ENCODE peak calls at places on chromosome 4, in four cellular contexts. S is right lobe of liver, P is IMR-90, Y is vagina. K is an unnamed sample. For H3K4me1, the result is how much of the 10 kb centered on the place peaks cover.

GRCh38 chr4:181418491-181418890 is 824.7 kb upstream of the TENM3 start:
- DNase-seq in S (no peak), P (no peak), Y (no peak), K (no peak)

GRCh38 chr4:17780461-17781071 is 855 bp downstream of the FAM184B start:
- DNase-seq in S (no peak), P (peak), Y (no peak), K (no peak)

GRCh38 chr4:105474110-105474518 is 252 bp upstream of the PPA2 start:
- DNase-seq in S (peak), P (peak), Y (peak), K (no peak)

GRCh38 chr4:41638806-41639205 is 100.8 kb downstream of the LIMCH1 start:
- DNase-seq in S (no peak), P (no peak), Y (no peak), K (no peak)

GRCh38 chr4:31539279-31540074 is 819.3 kb downstream of the PCDH7 start:
- DNase-seq in S (no peak), P (no peak), Y (no peak), K (no peak)

GRCh38 chr4:143381171-143382118 is 44.8 kb downstream of the GAB1 start:
- DNase-seq in S (no peak), P (peak), Y (no peak), K (no peak)

GRCh38 chr4:92387459-92388069 is 83.8 kb downstream of the GRID2 start:
- DNase-seq in S (no peak), P (peak), Y (no peak), K (no peak)

GRCh38 chr4:8307126-8307525 is 37.6 kb downstream of the HTRA3 start:
- DNase-seq in S (peak), P (no peak), Y (no peak), K (no peak)

GRCh38 chr4:181528570-181529184 is 714.5 kb upstream of the TENM3 start:
- DNase-seq in S (peak), P (peak), Y (no peak), K (no peak)

GRCh38 chr4:2696423-2696822 is 59.7 kb downstream of the TNIP2 start:
- DNase-seq in S (no peak), P (no peak), Y (no peak), K (peak)

DNA sequence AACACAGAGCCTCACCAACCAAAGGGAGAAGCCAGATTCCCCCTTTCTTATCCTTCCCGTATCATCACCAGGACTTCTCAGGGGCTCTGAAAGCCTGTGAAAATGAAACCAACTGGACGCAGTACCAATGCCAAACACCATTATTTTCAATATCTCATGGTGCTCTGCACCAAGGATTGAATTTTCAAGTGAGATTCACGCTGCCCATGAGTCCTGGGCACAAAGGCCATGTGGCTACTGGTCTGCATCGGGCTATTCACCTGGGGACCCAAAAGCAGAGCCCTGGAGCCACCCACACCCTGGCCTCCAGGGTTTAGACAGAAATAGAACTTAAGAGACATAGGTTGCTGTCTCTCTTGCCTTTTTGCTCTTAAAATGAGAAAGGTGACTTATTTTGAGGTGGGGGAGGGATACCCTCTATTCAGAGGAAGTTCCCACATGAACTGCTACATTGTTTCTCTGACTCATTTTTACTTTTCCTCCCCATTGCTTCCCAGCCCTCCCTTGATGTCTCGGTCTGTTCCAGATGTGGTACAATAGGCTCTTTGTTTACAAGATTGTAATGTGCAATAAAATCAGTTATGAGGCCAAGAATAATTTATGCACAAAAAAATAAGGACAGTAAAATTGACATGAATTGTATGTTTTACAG is 55.4 kb downstream of the MAML3 start:
- DNase-seq in S (no peak), P (peak), Y (no peak), K (no peak)
- H3K4me1 ChIP-seq in S (under half), P (under half), Y (half or more), K (half or more)

DNA sequence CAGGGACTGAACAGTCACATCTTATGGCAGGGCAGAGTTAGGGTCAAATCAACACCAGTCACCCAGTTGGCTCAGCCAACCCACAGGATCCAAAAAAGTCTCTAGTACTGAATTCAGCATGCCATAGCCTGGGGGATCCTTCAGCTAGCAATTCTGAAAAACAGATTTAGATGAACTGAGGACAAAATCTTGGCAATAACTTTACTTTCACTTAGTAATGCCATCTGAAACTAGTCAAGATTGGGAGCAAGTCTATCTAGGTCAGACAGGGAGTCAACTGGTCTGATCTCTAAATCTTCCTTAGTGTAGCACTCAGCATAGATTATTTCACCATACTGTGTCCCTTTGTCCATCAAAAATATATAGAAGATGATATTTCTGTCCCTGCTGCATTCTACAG is 76.0 kb downstream of the HHIP start:
- DNase-seq in S (no peak), P (no peak), Y (no peak), K (no peak)
- TF ChIP-seq POLR2A in S (no peak), P (no peak), Y (no peak), K (no peak)

GRCh38 chr4:168679397-168680176 is 182.7 kb downstream of the PALLD start:
- DNase-seq in S (no peak), P (peak), Y (no peak), K (no peak)
- H3K27ac ChIP-seq in S (no peak), P (no peak), Y (no peak), K (no peak)

DNA sequence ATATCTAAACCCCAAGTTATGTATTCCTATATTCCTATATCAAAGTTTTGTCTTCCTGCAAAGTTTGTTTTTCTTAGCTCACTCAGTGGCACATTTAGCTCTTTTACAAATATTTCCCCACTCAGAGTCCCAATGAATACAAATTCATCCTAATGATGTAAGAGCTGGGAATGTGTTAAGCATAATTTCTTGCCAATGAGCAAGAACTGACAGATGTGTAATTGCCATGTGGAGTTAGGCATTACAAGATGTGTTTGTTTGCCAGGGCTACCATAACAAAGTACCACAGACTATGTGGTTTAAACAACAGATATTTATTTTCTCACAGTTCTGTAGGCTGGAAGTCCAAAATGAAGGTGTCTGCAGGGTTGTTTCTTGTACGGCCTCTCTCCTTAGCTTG is 302.1 kb downstream of the KCTD8 start:
- DNase-seq in S (no peak), P (no peak), Y (no peak), K (no peak)
- H3K4me1 ChIP-seq in S (under half), P (under half), Y (under half), K (under half)

GRCh38 chr4:56550642-56551041 is 45.1 kb downstream of the ARL9 start:
- DNase-seq in S (no peak), P (no peak), Y (no peak), K (no peak)

DNA sequence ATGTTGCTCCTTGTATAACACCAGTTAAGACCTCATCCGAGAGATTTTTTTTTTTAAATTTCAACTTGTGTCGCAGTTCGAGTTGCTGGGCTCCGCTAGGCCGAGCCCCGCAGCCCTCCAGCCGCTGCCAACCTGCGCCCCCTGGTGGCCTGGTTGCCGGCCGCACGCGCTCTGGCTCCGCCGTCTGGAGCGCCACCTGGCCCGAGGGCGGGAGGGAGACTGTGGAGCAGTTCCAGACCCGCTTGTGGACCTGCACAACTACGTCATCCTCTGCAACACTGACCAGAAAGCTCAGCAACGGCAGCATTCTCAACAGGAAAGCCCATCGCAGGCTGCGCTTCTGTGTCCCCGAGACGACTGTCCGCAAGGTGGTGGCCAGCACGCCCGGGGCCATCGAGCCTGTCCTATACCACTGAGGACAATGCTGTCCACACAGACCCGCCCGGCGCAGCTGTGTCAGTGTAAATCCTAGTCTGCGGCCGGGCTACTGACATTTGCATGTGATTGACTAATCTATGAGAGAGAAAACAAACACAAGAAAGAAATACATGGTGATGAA is 39.1 kb downstream of the ARL9 start:
- DNase-seq in S (peak), P (peak), Y (peak), K (peak)
- TF ChIP-seq POLR2A in S (no peak), P (no peak), Y (no peak), K (no peak)

GRCh38 chr4:147853706-147854105 is 121.8 kb downstream of the ARHGAP10 start:
- DNase-seq in S (no peak), P (peak), Y (no peak), K (no peak)

GRCh38 chr4:147851135-147851534 is 119.2 kb downstream of the ARHGAP10 start:
- DNase-seq in S (no peak), P (no peak), Y (no peak), K (no peak)

GRCh38 chr4:147855670-147856069 is 123.8 kb downstream of the ARHGAP10 start:
- DNase-seq in S (no peak), P (no peak), Y (no peak), K (no peak)

GRCh38 chr4:147848634-147849033 is 116.7 kb downstream of the ARHGAP10 start:
- DNase-seq in S (no peak), P (no peak), Y (no peak), K (no peak)

DNA sequence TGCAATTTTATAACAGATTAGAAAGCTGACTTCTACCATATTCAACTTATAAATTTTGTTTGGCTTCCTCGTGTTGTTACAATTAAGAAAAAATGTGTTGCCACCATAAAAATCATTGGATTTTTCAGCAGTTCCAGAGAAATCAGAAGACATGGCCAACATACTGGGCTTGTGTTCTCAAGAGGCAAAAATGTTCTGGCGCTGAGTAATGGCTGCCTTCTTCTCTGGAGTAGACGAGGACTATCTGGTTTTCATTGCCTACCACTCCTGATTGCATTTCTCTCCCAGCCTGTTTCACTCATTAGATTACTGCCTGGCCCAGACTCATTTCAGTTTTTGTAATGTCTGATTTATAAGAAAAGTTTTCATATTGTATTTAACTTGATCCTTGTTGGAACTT is 122.3 kb downstream of the ARHGAP10 start:
- DNase-seq in S (no peak), P (no peak), Y (no peak), K (no peak)
- H3K27ac ChIP-seq in S (no peak), P (no peak), Y (peak), K (peak)

GRCh38 chr4:153532636-153533035 is 66.5 kb downstream of the TMEM131L start:
- DNase-seq in S (no peak), P (no peak), Y (no peak), K (no peak)

GRCh38 chr4:153530284-153530995 is 64.3 kb downstream of the TMEM131L start:
- DNase-seq in S (no peak), P (no peak), Y (no peak), K (no peak)

GRCh38 chr4:153529646-153530045 is 63.5 kb downstream of the TMEM131L start:
- DNase-seq in S (no peak), P (peak), Y (no peak), K (no peak)

GRCh38 chr4:153532227-153532626 is 66.1 kb downstream of the TMEM131L start:
- DNase-seq in S (no peak), P (no peak), Y (no peak), K (no peak)

GRCh38 chr4:153530996-153531375 is 64.8 kb downstream of the TMEM131L start:
- DNase-seq in S (no peak), P (no peak), Y (no peak), K (no peak)
- H3K4me1 ChIP-seq in S (half or more), P (under half), Y (under half), K (half or more)

GRCh38 chr4:10083861-10084641 is 32.5 kb downstream of the WDR1 start:
- DNase-seq in S (peak), P (no peak), Y (no peak), K (no peak)

GRCh38 chr4:10082047-10082446 is 34.6 kb downstream of the WDR1 start:
- DNase-seq in S (peak), P (no peak), Y (no peak), K (no peak)

GRCh38 chr4:10082459-10083272 is 33.9 kb downstream of the WDR1 start:
- DNase-seq in S (peak), P (no peak), Y (no peak), K (no peak)

GRCh38 chr4:10084651-10085320 is 31.8 kb downstream of the WDR1 start:
- DNase-seq in S (peak), P (no peak), Y (no peak), K (no peak)

DNA sequence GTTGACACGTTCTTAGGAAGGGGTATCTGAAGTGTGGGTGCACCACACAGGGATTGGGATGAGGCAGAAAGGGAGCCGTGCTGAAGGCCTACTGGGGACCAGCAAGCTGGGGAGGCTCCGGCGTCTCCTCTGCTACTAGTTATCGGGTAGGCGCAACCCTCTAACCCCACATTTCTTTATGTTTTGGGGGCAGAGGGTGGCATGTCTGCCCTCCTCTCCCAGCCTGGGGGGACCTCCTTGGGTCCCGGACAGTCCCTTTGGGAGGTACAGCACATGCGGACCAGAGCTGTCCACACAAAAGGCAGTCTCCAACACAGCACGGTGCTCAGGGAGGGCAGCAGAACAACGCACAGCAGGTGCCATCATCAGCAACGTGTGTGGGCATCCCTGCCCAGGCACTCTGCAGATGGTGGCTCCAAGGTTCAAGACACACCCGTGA is 33.2 kb downstream of the WDR1 start:
- DNase-seq in S (peak), P (no peak), Y (no peak), K (no peak)
- TF ChIP-seq POLR2A in S (no peak), P (no peak), Y (no peak), K (no peak)

K was measured in esophagus squamous epithelium.